ENCODE peak calls at places on chromosomes 4 and X, in six cellular contexts. V, F, E, G, Q and C are unnamed samples.

GRCh38 chr4:19776021-19776459 is 475.7 kb upstream of the SLIT2 start:
- DNase-seq in F (no peak), E (no peak), G (peak), V (no peak), Q (no peak), C (no peak)

GRCh38 chrX:53223955-53224859 is 800 bp downstream of the KDM5C start:
- DNase-seq in G (no peak), V (no peak), E (peak), Q (no peak), F (no peak), C (no peak)

GRCh38 chr4:111562811-111563210 is 582.4 kb upstream of the FAM241A start:
- DNase-seq in F (no peak), V (no peak), G (no peak), E (no peak), Q (no peak), C (no peak)

GRCh38 chr4:144711685-144712456 is 65.9 kb downstream of the HHIP start:
- DNase-seq in F (no peak), V (no peak), Q (no peak), E (no peak), G (no peak), C (no peak)

GRCh38 chr4:109301691-109302365 is 630 bp downstream of the COL25A1 start:
- DNase-seq in V (no peak), F (peak), Q (no peak), E (no peak), G (no peak), C (no peak)

GRCh38 chrX:123846598-123847038 is 13.2 kb upstream of the XIAP start:
- DNase-seq in G (no peak), F (no peak), Q (no peak), V (no peak), E (no peak), C (no peak)

GRCh38 chrX:1493877-1494510 is 41.3 kb upstream of the ASMTL start:
- DNase-seq in F (no peak), G (no peak), Q (no peak), E (peak), V (no peak), C (no peak)

GRCh38 chr4:71941001-71941400 is 90.8 kb upstream of the NPFFR2 start:
- DNase-seq in F (peak), E (no peak), V (no peak), Q (no peak), G (no peak), C (no peak)

GRCh38 chr4:60313616-60314015 is 886.5 kb upstream of the ADGRL3 start:
- DNase-seq in Q (no peak), V (no peak), G (no peak), F (no peak), E (no peak), C (no peak)

GRCh38 chr4:140567722-140568121 is 1.0 kb downstream of the UCP1 start:
- DNase-seq in G (no peak), Q (no peak), F (peak), E (no peak), V (no peak), C (no peak)

GRCh38 chrX:138745215-138745614 is 33.7 kb upstream of the FGF13 start:
- DNase-seq in E (no peak), V (no peak), F (peak), G (peak), Q (peak), C (peak)